ENCODE peak calls at places on chromosomes 1 and 21, in five cellular contexts. P, E, C, U and S are unnamed samples.

GRCh38 chr1:14970115-14970798 is 183.3 kb upstream of the TMEM51 start:
- DNase-seq in P (no peak), E (no peak), C (peak; percentile 53), U (peak; percentile 31), S (no peak)

GRCh38 chr1:167791281-167792209 is 69.8 kb downstream of the MPZL1 start:
- DNase-seq in P (peak; percentile 65), E (peak; percentile 24), C (no peak), U (no peak), S (no peak)

GRCh38 chr1:87684786-87685185 is 356.1 kb downstream of the LMO4 start:
- DNase-seq in P (no peak), E (peak; percentile 46), C (no peak), U (no peak), S (peak; percentile 36)

GRCh38 chr1:28915036-28915895 is 897 bp downstream of the EPB41 start:
- DNase-seq in P (no peak), E (peak; percentile 90), C (no peak), U (no peak), S (no peak)

GRCh38 chr1:37954316-37954971 is 7.6 kb upstream of the INPP5B start:
- DNase-seq in P (peak; percentile 34), E (no peak), C (no peak), U (no peak), S (no peak)

GRCh38 chr1:40302475-40302874 is 14.6 kb downstream of the COL9A2 start:
- DNase-seq in P (no peak), E (no peak), C (no peak), U (no peak), S (no peak)

GRCh38 chr1:110523011-110523410 is 4.0 kb upstream of the KCNA10 start:
- DNase-seq in P (no peak), E (no peak), C (no peak), U (no peak), S (no peak)

GRCh38 chr1:175591083-175591743 is 152.2 kb downstream of the TNR start:
- DNase-seq in P (no peak), E (no peak), C (no peak), U (no peak), S (no peak)

GRCh38 chr1:75396745-75397144 is 214.2 kb downstream of the SLC44A5 start:
- DNase-seq in P (no peak), E (no peak), C (no peak), U (no peak), S (no peak)

GRCh38 chr21:45294509-45295291 is 7.0 kb upstream of the POFUT2 start:
- DNase-seq in P (no peak), E (peak; percentile 82), C (peak; percentile 99), U (no peak), S (no peak)

GRCh38 chr1:248853668-248854375 is 5.1 kb downstream of the ZNF692 start:
- DNase-seq in P (no peak), E (peak; percentile 1), C (no peak), U (no peak), S (no peak)

GRCh38 chr1:241442686-241443085 is 76.9 kb downstream of the FH start:
- DNase-seq in P (no peak), E (no peak), C (no peak), U (no peak), S (no peak)

GRCh38 chr21:29335720-29336119 is 37.0 kb downstream of the BACH1 start:
- DNase-seq in P (no peak), E (no peak), C (no peak), U (no peak), S (no peak)

GRCh38 chr1:167565922-167566321 is 12.4 kb upstream of the CREG1 start:
- DNase-seq in P (no peak), E (no peak), C (no peak), U (no peak), S (no peak)

GRCh38 chr1:39871796-39872195 is 11.5 kb downstream of the TRIT1 start:
- DNase-seq in P (no peak), E (no peak), C (no peak), U (no peak), S (no peak)

GRCh38 chr1:55428944-55429931 is 214.1 kb upstream of the USP24 start:
- DNase-seq in P (no peak), E (peak; percentile 9), C (peak; percentile 92), U (no peak), S (no peak)

GRCh38 chr1:39544327-39544726 is 32.3 kb downstream of the PABPC4 start:
- DNase-seq in P (no peak), E (no peak), C (no peak), U (no peak), S (no peak)

GRCh38 chr1:183310753-183311465 is 107.3 kb downstream of the NMNAT2 start:
- DNase-seq in P (no peak), E (peak; percentile 27), C (no peak), U (no peak), S (no peak)

GRCh38 chr1:14259191-14259757 is 339.2 kb upstream of the KAZN start:
- DNase-seq in P (no peak), E (no peak), C (no peak), U (peak; percentile 95), S (no peak)

GRCh38 chr21:38476385-38476784 is 21.9 kb downstream of the ERG start:
- DNase-seq in P (no peak), E (peak; percentile 29), C (no peak), U (no peak), S (no peak)

GRCh38 chr1:18653375-18653774 is 22.7 kb downstream of the PAX7 start:
- DNase-seq in P (no peak), E (no peak), C (no peak), U (no peak), S (no peak)

GRCh38 chr1:44101356-44101755 is 17.3 kb upstream of the KLF17 start:
- DNase-seq in P (no peak), E (no peak), C (no peak), U (no peak), S (no peak)

GRCh38 chr1:112638109-112638426 is 18.4 kb downstream of the CAPZA1 start:
- DNase-seq in P (no peak), E (no peak), C (no peak), U (no peak), S (no peak)

GRCh38 chr1:172326171-172326570 is 94.3 kb upstream of the C1orf105 start:
- DNase-seq in P (no peak), E (no peak), C (no peak), U (no peak), S (no peak)

GRCh38 chr1:209661081-209661480 is 8.9 kb upstream of the LAMB3 start:
- DNase-seq in P (no peak), E (no peak), C (no peak), U (no peak), S (no peak)

GRCh38 chr21:36864974-36865373 is 101.5 kb downstream of the HLCS start:
- DNase-seq in P (no peak), E (no peak), C (no peak), U (no peak), S (no peak)

GRCh38 chr1:8727809-8728213 is 89.6 kb downstream of the RERE start:
- DNase-seq in P (peak; percentile 34), E (peak; percentile 32), C (no peak), U (peak; percentile 27), S (no peak)

GRCh38 chr1:189751311-189751710 is 726.4 kb downstream of the BRINP3 start:
- DNase-seq in P (no peak), E (no peak), C (no peak), U (no peak), S (no peak)

GRCh38 chr21:36799869-36800268 is 101.0 kb downstream of the SIM2 start:
- DNase-seq in P (no peak), E (no peak), C (no peak), U (no peak), S (no peak)

GRCh38 chr1:199422206-199422605 is 605.3 kb upstream of the NR5A2 start:
- DNase-seq in P (no peak), E (no peak), C (no peak), U (no peak), S (no peak)

GRCh38 chr21:27564684-27565280 is 597.9 kb upstream of the ADAMTS5 start:
- DNase-seq in P (no peak), E (peak; percentile 29), C (peak; percentile 36), U (no peak), S (no peak)